ENCODE peak calls at places on chromosomes 3 and 15, in ten cellular contexts. G is GM23248, I is PC-9, S is astrocyte, U is H9, O is HCT116, Y is mammary epithelial cell, M is fibroblast of lung, Q is endothelial cell of umbilical vein, Z is hepatocyte. W is an unnamed sample.

GRCh38 chr3:98027084-98027445 is 8.1 kb downstream of the GABRR3 start:
- DNase-seq in G (no peak), I (no peak), S (no peak), U (no peak), O (no peak), Y (no peak), M (no peak), Q (peak; percentile 62), Z (no peak), W (no peak)

GRCh38 chr3:173065543-173065970 is 75.5 kb downstream of the SPATA16 start:
- DNase-seq in G (peak; percentile 18), I (no peak), S (peak; percentile 42), U (no peak), O (no peak), Y (no peak), M (peak; percentile 55), Q (no peak), Z (peak; percentile 12), W (no peak)

GRCh38 chr15:81184188-81184587 is 12.5 kb upstream of the IL16 start:
- DNase-seq in G (peak; percentile 95), I (no peak), S (peak; percentile 20), U (no peak), O (no peak), Y (no peak), M (peak; percentile 11), Q (no peak), Z (no peak), W (no peak)

GRCh38 chr3:54897028-54897711 is 30.7 kb downstream of the LRTM1 start:
- DNase-seq in G (peak; percentile 77), I (no peak), S (peak; percentile 84), U (no peak), O (no peak), Y (no peak), M (peak; percentile 88), Q (no peak), Z (no peak), W (no peak)

GRCh38 chr15:89161666-89162065 is 59.7 kb downstream of the RLBP1 start:
- DNase-seq in G (no peak), I (no peak), S (no peak), U (no peak), O (no peak), Y (no peak), M (no peak), Q (no peak), Z (no peak), W (no peak)

GRCh38 chr3:33919312-33919711 is 120.9 kb downstream of the PDCD6IP start:
- DNase-seq in G (peak; percentile 21), I (no peak), S (no peak), U (no peak), O (no peak), Y (no peak), M (peak; percentile 22), Q (no peak), Z (no peak), W (no peak)

GRCh38 chr3:188282871-188283270 is 128.9 kb downstream of the LPP start:
- DNase-seq in G (no peak), I (no peak), S (no peak), U (no peak), O (no peak), Y (no peak), M (no peak), Q (no peak), Z (peak; percentile 23), W (no peak)

GRCh38 chr3:150479370-150479769 is 66.9 kb downstream of the SERP1 start:
- DNase-seq in G (no peak), I (no peak), S (no peak), U (no peak), O (no peak), Y (no peak), M (no peak), Q (no peak), Z (no peak), W (no peak)

GRCh38 chr3:108461641-108462040 is 48.8 kb downstream of the MYH15 start:
- DNase-seq in G (peak; percentile 46), I (no peak), S (no peak), U (no peak), O (no peak), Y (no peak), M (no peak), Q (no peak), Z (no peak), W (no peak)

GRCh38 chr3:58708116-58708791 is 41.7 kb upstream of the FAM3D start:
- DNase-seq in G (no peak), I (no peak), S (no peak), U (no peak), O (no peak), Y (no peak), M (no peak), Q (no peak), Z (no peak), W (no peak)

GRCh38 chr15:95698230-95698629 is 632.3 kb upstream of the NR2F2 start:
- DNase-seq in G (no peak), I (no peak), S (no peak), U (no peak), O (no peak), Y (no peak), M (no peak), Q (peak; percentile 10), Z (no peak), W (no peak)

GRCh38 chr15:95701410-95701809 is 629.1 kb upstream of the NR2F2 start:
- DNase-seq in G (no peak), I (no peak), S (no peak), U (no peak), O (no peak), Y (no peak), M (no peak), Q (no peak), Z (no peak), W (no peak)

GRCh38 chr15:95699578-95699977 is 630.9 kb upstream of the NR2F2 start:
- DNase-seq in G (no peak), I (no peak), S (no peak), U (no peak), O (no peak), Y (no peak), M (no peak), Q (no peak), Z (no peak), W (no peak)

GRCh38 chr15:95693917-95694316 is 636.6 kb upstream of the NR2F2 start:
- DNase-seq in G (peak; percentile 42), I (no peak), S (no peak), U (no peak), O (no peak), Y (no peak), M (no peak), Q (peak; percentile 10), Z (no peak), W (no peak)

DNA sequence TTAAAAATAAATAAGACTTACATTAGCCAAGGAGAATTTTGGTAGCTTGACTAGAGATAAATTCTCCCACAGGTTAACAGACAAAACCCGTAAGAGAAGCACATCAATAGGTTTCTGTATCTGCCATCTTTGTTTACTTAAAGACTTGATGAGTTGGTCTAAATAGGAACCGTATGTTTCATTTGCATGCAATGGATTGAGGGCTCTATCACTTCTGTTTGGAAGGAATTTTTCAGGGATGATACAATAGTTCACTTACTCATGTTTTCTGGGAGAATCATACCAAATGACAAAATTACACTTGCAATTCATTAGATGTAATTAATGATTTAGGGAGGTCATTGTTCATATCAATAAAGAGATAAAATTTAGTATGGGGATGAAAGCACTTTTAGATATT is 631.5 kb upstream of the NR2F2 start:
- DNase-seq in G (peak; percentile 54), I (no peak), S (no peak), U (no peak), O (no peak), Y (no peak), M (no peak), Q (no peak), Z (no peak), W (no peak)
- H3K9me3 ChIP-seq in G (peaks cover 20% of the 10 kb centered on the region), I (peaks cover 33% of the 10 kb centered on the region), S (peaks cover 14% of the 10 kb centered on the region), U (peaks cover 14% of the 10 kb centered on the region), O (peaks cover 11% of the 10 kb centered on the region), Y (peaks cover 30% of the 10 kb centered on the region), M (no peaks in the 10 kb centered on the region), Q (peaks cover 4% of the 10 kb centered on the region), Z (peaks cover 3% of the 10 kb centered on the region), W (peaks cover 23% of the 10 kb centered on the region)

GRCh38 chr3:127616836-127617605 is 12.0 kb upstream of the PODXL2 start:
- DNase-seq in G (no peak), I (no peak), S (no peak), U (no peak), O (no peak), Y (no peak), M (no peak), Q (no peak), Z (no peak), W (no peak)

GRCh38 chr3:127614928-127615592 is 13.9 kb upstream of the PODXL2 start:
- DNase-seq in G (peak; percentile 65), I (no peak), S (no peak), U (no peak), O (no peak), Y (no peak), M (peak; percentile 15), Q (no peak), Z (no peak), W (peak; percentile 27)

GRCh38 chr3:127613406-127613805 is 15.2 kb downstream of the MCM2 start:
- DNase-seq in G (peak; percentile 58), I (no peak), S (no peak), U (no peak), O (no peak), Y (no peak), M (peak; percentile 39), Q (no peak), Z (no peak), W (no peak)

GRCh38 chr3:127612966-127613365 is 14.8 kb downstream of the MCM2 start:
- DNase-seq in G (peak; percentile 16), I (no peak), S (peak; percentile 66), U (no peak), O (no peak), Y (no peak), M (peak; percentile 73), Q (peak; percentile 78), Z (no peak), W (no peak)

GRCh38 chr3:127615631-127616305 is 13.2 kb upstream of the PODXL2 start:
- DNase-seq in G (peak; percentile 53), I (no peak), S (no peak), U (no peak), O (no peak), Y (no peak), M (no peak), Q (no peak), Z (no peak), W (no peak)
- H4K20me1 ChIP-seq in G (no peaks in the 10 kb centered on the region), I (no peaks in the 10 kb centered on the region), S (no peaks in the 10 kb centered on the region), U (no peaks in the 10 kb centered on the region), O (peaks cover 8% of the 10 kb centered on the region), Y (no peaks in the 10 kb centered on the region), M (no peaks in the 10 kb centered on the region), Q (no peaks in the 10 kb centered on the region), Z (no peaks in the 10 kb centered on the region), W (peaks cover 61% of the 10 kb centered on the region)

DNA sequence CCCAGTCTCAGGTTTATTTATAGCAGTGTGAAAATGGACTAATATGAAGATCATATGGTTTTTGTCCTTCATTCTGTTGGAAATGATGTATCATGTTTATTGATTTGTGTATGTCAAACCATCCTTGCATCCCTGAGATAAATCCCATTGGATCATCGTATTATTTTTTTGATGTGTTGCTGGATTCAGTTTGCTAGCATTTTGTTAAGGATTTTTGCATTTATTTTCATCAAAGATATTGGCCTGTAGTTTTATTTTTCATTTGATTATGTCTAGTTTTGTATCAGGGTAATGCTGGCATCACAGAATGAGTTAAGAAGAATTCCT is 34.3 kb downstream of the FAIM start:
- DNase-seq in G (no peak), I (no peak), S (no peak), U (no peak), O (no peak), Y (no peak), M (no peak), Q (no peak), Z (no peak), W (no peak)
- H3K9me3 ChIP-seq in G (no peaks in the 10 kb centered on the region), I (peaks cover 34% of the 10 kb centered on the region), S (no peaks in the 10 kb centered on the region), U (peaks cover 9% of the 10 kb centered on the region), O (peaks cover 4% of the 10 kb centered on the region), Y (peaks cover 4% of the 10 kb centered on the region), M (no peaks in the 10 kb centered on the region), Q (no peaks in the 10 kb centered on the region), Z (peaks cover 15% of the 10 kb centered on the region), W (peaks cover 41% of the 10 kb centered on the region)

GRCh38 chr3:138206196-138206595 is 19.1 kb downstream of the ARMC8 start:
- DNase-seq in G (no peak), I (no peak), S (no peak), U (no peak), O (no peak), Y (no peak), M (no peak), Q (no peak), Z (no peak), W (no peak)
- H4K20me1 ChIP-seq in G (peaks cover 28% of the 10 kb centered on the region), I (peaks cover 35% of the 10 kb centered on the region), S (peaks cover 85% of the 10 kb centered on the region), U (no peaks in the 10 kb centered on the region), O (peaks cover 4% of the 10 kb centered on the region), Y (peaks cover 12% of the 10 kb centered on the region), M (peaks cover 3% of the 10 kb centered on the region), Q (peaks cover 12% of the 10 kb centered on the region), Z (peaks cover 89% of the 10 kb centered on the region), W (peaks cover 98% of the 10 kb centered on the region)